ENCODE peak calls at places on chromosome 22, in five cellular contexts. D is Panc1; H is osteoblast; Z is naive thymus-derived CD4-positive, alpha-beta T cell; F is CD4-positive, alpha-beta memory T cell. G is an unnamed sample. For H3K36me3, the result is how much of the 10 kb centered on the place peaks cover.

GRCh38 chr22:38240734-38241252 is 32.0 kb downstream of the TMEM184B start:
- DNase-seq in D (no peak), H (peak), Z (no peak), F (no peak), G (no peak)

GRCh38 chr22:26536056-26536761 is 23.9 kb upstream of the TFIP11 start:
- DNase-seq in D (no peak), H (no peak), Z (no peak), F (no peak), G (no peak)

GRCh38 chr22:27495325-27495724 is 306.2 kb downstream of the MN1 start:
- DNase-seq in D (no peak), H (no peak), Z (no peak), F (no peak), G (no peak)

GRCh38 chr22:26287382-26288228 is 118.3 kb downstream of the SEZ6L start:
- DNase-seq in D (no peak), H (no peak), Z (no peak), F (no peak), G (no peak)

GRCh38 chr22:32343929-32344328 is 13.7 kb upstream of the RFPL3 start:
- DNase-seq in D (no peak), H (no peak), Z (no peak), F (no peak), G (no peak)

GRCh38 chr22:50176850-50177536 is 6.5 kb downstream of the PANX2 start:
- DNase-seq in D (no peak), H (no peak), Z (no peak), F (no peak), G (no peak)

GRCh38 chr22:48824673-48825651 is 1002.7 kb downstream of the BRD1 start:
- DNase-seq in D (no peak), H (peak), Z (no peak), F (no peak), G (no peak)

GRCh38 chr22:31653944-31654343 is 8.1 kb downstream of the PISD start:
- DNase-seq in D (no peak), H (no peak), Z (no peak), F (no peak), G (no peak)

GRCh38 chr22:45774016-45774670 is 102.5 kb downstream of the ATXN10 start:
- DNase-seq in D (no peak), H (no peak), Z (no peak), F (no peak), G (no peak)

GRCh38 chr22:33923660-33924246 is 3.5 kb upstream of the LARGE1 start:
- DNase-seq in D (no peak), H (peak), Z (no peak), F (peak), G (no peak)

GRCh38 chr22:18029686-18030267 is 5.4 kb upstream of the MICAL3 start:
- DNase-seq in D (no peak), H (no peak), Z (no peak), F (no peak), G (no peak)

GRCh38 chr22:44807915-44808690 is 55.7 kb downstream of the ARHGAP8 start:
- DNase-seq in D (no peak), H (peak), Z (no peak), F (no peak), G (no peak)

GRCh38 chr22:21764038-21764804 is 28.6 kb upstream of the YPEL1 start:
- DNase-seq in D (no peak), H (no peak), Z (no peak), F (no peak), G (peak)

GRCh38 chr22:21762712-21763581 is 27.4 kb upstream of the YPEL1 start:
- DNase-seq in D (no peak), H (no peak), Z (no peak), F (peak), G (no peak)

GRCh38 chr22:21768435-21768834 is 32.8 kb upstream of the YPEL1 start:
- DNase-seq in D (no peak), H (no peak), Z (no peak), F (no peak), G (peak)

GRCh38 chr22:21765909-21766529 is 30.4 kb upstream of the YPEL1 start:
- DNase-seq in D (no peak), H (no peak), Z (no peak), F (no peak), G (no peak)

GRCh38 chr22:21766933-21767462 is 31.4 kb upstream of the YPEL1 start:
- DNase-seq in D (no peak), H (no peak), Z (no peak), F (peak), G (no peak)
- H3K36me3 ChIP-seq in D (under half), H (half or more), Z (under half), F (half or more), G (under half)

DNA sequence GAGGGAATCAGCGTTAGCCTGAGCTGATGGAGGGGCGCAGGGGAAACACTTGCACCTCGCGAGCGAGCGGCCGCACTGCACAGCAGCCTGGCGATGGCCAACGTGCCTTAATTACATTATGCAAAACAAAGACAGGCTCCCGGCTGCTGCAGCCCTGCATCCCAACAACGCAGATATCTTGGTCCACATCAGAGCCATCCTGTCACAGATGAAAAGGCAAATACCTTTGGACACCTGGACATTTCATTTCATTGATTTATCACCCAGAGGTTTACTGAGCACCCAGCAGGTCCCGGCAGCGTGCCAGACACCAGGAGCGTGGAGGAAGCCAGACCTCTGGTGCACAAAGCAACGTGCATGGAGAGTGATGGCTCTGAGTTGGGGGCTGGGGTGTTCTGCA is 843.0 kb downstream of the TBC1D22A start:
- DNase-seq in D (no peak), H (no peak), Z (no peak), F (no peak), G (no peak)
- H3K36me3 ChIP-seq in D (under half), H (under half), Z (under half), F (under half), G (under half)

GRCh38 chr22:23714596-23715588 is 24.1 kb downstream of the RGL4 start:
- DNase-seq in D (no peak), H (no peak), Z (no peak), F (no peak), G (no peak)

GRCh38 chr22:23712256-23712655 is 21.4 kb downstream of the RGL4 start:
- DNase-seq in D (no peak), H (no peak), Z (no peak), F (no peak), G (no peak)

GRCh38 chr22:23715811-23716355 is 25.1 kb downstream of the RGL4 start:
- DNase-seq in D (no peak), H (no peak), Z (no peak), F (no peak), G (no peak)

GRCh38 chr22:23716811-23717801 is 26.3 kb downstream of the RGL4 start:
- DNase-seq in D (peak), H (peak), Z (peak), F (peak), G (peak)

DNA sequence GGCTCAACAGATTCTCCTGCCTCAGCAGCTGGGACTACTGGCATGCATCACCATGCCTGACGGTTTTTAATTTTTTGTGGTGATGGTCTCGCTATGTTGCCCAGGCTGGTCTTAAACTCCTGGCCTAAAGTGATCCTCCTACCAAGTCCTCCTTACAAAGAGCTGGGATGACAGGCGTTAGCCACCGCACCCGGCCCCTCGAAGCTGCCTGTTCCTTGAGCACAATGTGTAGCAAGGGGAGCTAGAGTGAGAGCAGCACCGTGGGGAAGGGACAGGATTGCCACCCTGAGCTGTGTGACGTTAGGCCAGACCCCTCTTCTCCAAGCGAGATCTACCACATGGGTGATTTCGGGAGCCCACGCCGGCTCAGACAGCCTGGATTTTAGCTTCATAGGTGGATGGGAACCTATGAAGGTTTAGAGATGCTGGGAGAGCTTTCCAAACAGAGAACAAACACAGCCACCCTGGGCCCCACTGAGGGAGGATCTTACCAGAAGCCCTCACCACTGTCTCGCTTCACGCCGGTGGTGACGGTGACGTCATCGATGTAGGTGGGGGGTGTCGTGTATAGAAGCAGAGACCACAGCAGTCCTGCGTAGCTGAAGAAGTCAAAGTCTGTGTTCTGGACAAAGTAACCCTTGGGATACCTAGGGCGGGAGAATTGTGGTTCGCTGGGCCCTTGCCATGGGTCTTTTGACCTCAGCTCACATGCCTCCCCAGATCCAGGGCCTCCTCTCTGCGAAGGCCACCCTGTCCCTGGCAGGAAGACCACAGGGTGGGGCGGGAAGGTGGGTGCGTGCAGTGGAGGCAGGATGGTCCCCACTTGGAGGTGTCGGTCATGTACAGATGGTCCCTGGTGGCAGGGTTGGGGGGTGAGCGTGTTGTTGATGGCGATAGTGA is 23.1 kb downstream of the RGL4 start:
- DNase-seq in D (no peak), H (no peak), Z (no peak), F (no peak), G (no peak)
- H3K36me3 ChIP-seq in D (under half), H (under half), Z (under half), F (under half), G (under half)

DNA sequence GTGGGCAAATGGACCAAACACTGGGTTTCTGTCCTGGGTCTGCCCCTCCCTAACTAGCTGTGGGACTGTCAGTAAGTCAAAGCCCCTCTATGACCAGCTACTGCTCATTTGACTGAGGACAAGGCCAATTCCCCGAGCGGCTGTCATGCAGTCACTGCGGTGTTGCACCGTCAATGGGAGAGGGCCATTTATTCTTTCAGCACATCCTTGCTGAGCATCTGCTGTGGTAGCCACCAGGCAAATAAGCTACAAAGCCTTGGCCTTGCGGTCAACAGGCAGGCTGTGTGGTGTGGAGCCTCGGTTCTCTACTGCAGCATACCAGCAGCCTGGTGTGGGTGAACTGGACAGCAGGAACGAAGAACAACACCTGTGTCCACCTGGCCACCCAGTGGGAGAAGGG is 25.8 kb upstream of the SERPIND1 start:
- DNase-seq in D (no peak), H (peak), Z (no peak), F (no peak), G (no peak)
- H3K36me3 ChIP-seq in D (under half), H (under half), Z (under half), F (half or more), G (under half)

DNA sequence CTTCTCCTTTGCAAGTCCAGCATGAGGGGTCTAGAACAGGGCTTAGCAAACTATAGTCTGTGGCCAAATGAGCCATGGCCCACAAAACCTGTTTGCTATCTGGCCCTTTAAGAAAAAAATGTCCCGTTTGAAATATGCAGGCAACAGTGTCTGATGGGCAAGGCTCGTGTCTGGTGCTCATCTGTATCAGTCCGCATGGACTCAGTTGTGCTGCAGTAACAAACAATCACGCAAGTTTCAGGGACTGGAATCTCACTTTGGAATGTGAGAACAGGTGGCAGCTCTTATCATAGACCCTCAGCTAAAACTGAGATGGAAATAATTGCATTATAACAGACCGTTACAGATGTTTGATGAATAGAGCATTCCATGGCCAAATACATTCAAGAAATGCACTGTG is 19.1 kb upstream of the PVALB start:
- DNase-seq in D (no peak), H (no peak), Z (no peak), F (no peak), G (no peak)
- H3K36me3 ChIP-seq in D (under half), H (under half), Z (under half), F (under half), G (under half)

GRCh38 chr22:40294696-40295095 is 51.6 kb upstream of the ADSL start:
- DNase-seq in D (no peak), H (no peak), Z (no peak), F (no peak), G (no peak)
- H3K36me3 ChIP-seq in D (under half), H (under half), Z (under half), F (under half), G (under half)

GRCh38 chr22:24402460-24403192 is 24.8 kb upstream of the ADORA2A start:
- DNase-seq in D (peak), H (peak), Z (no peak), F (no peak), G (peak)
- H3K36me3 ChIP-seq in D (under half), H (under half), Z (under half), F (under half), G (under half)

GRCh38 chr22:22901578-22902218 is 14.1 kb downstream of the IGLL5 start:
- DNase-seq in D (no peak), H (peak), Z (no peak), F (no peak), G (no peak)
- H3K36me3 ChIP-seq in D (under half), H (under half), Z (under half), F (under half), G (under half)